ENCODE peak calls at places on chromosome 5, in nine cellular contexts. D is PC-9, J is AG10803, K is fibroblast of pulmonary artery, Y is sigmoid colon, L is astrocyte of the spinal cord, A is endothelial cell, P is AG09309, G is prostate gland. E is an unnamed sample.

GRCh38 chr5:34914671-34915138 is 599 bp downstream of the RAD1 start:
- DNase-seq in D (no peak), J (peak), K (peak), Y (peak), L (no peak), A (peak), P (no peak), G (peak), E (no peak)

GRCh38 chr5:175521313-175521833 is 43.0 kb downstream of the SFXN1 start:
- DNase-seq in D (no peak), J (no peak), K (no peak), Y (no peak), L (no peak), A (no peak), P (no peak), G (no peak), E (no peak)

GRCh38 chr5:252546-252945 is 18.9 kb upstream of the PDCD6 start:
- DNase-seq in D (no peak), J (no peak), K (no peak), Y (no peak), L (no peak), A (no peak), P (no peak), G (no peak), E (no peak)

GRCh38 chr5:73229271-73229670 is 56.3 kb downstream of the TMEM174 start:
- DNase-seq in D (peak), J (peak), K (no peak), Y (no peak), L (peak), A (no peak), P (peak), G (no peak), E (peak)

GRCh38 chr5:139671096-139671841 is 23.1 kb downstream of the CXXC5 start:
- DNase-seq in D (no peak), J (no peak), K (no peak), Y (no peak), L (no peak), A (peak), P (no peak), G (no peak), E (peak)

GRCh38 chr5:127673401-127673800 is 24.5 kb downstream of the CTXN3 start:
- DNase-seq in D (no peak), J (no peak), K (no peak), Y (no peak), L (no peak), A (no peak), P (no peak), G (no peak), E (no peak)

GRCh38 chr5:101977729-101978345 is 318.2 kb downstream of the SLCO4C1 start:
- DNase-seq in D (no peak), J (peak), K (peak), Y (no peak), L (peak), A (peak), P (no peak), G (peak), E (peak)

GRCh38 chr5:142860291-142860690 is 90.1 kb downstream of the ARHGAP26 start:
- DNase-seq in D (no peak), J (no peak), K (no peak), Y (no peak), L (no peak), A (no peak), P (no peak), G (no peak), E (no peak)

GRCh38 chr5:39224196-39224754 is 4.9 kb upstream of the FYB1 start:
- DNase-seq in D (peak), J (peak), K (peak), Y (peak), L (no peak), A (no peak), P (no peak), G (no peak), E (peak)

GRCh38 chr5:154677921-154678320 is 77.3 kb upstream of the LARP1 start:
- DNase-seq in D (no peak), J (no peak), K (peak), Y (no peak), L (no peak), A (no peak), P (no peak), G (no peak), E (no peak)

GRCh38 chr5:36417221-36417620 is 115.5 kb upstream of the RANBP3L start:
- DNase-seq in D (no peak), J (no peak), K (peak), Y (no peak), L (no peak), A (no peak), P (no peak), G (no peak), E (no peak)

GRCh38 chr5:173767580-173768266 is 120.4 kb upstream of the CPEB4 start:
- DNase-seq in D (no peak), J (no peak), K (no peak), Y (no peak), L (no peak), A (no peak), P (no peak), G (peak), E (no peak)

GRCh38 chr5:170383227-170383626 is 5.9 kb downstream of the KCNMB1 start:
- DNase-seq in D (no peak), J (no peak), K (no peak), Y (no peak), L (no peak), A (no peak), P (no peak), G (no peak), E (no peak)
- TF ChIP-seq CTCF in D (no peak), J (no peak), K (no peak), Y (no peak), L (no peak), A (no peak), P (no peak), G (no peak), E (no peak)

DNA sequence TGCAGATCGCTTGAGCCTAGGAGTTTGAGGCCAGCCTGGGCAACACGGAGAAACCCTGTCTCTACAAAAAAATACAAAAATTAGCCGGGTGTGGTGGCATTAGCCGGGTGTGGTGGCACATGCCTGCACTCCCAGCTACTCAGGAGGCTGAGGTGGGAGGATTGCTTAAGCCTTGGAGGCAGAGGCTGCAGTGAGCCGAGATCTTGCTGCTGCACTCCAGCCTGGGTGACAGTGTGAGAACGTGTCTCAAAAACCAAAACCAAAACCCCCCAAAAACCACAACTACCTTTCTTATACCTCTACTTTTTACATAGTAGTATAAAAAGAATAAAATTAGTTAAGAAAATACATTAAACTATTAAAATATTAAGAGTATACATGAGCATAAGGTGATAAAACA is 121.2 kb downstream of the RAPGEF6 start:
- DNase-seq in D (no peak), J (no peak), K (no peak), Y (no peak), L (no peak), A (no peak), P (no peak), G (no peak), E (no peak)
- TF ChIP-seq CTCF in D (no peak), J (no peak), K (no peak), Y (no peak), L (no peak), A (no peak), P (no peak), G (no peak), E (no peak)

DNA sequence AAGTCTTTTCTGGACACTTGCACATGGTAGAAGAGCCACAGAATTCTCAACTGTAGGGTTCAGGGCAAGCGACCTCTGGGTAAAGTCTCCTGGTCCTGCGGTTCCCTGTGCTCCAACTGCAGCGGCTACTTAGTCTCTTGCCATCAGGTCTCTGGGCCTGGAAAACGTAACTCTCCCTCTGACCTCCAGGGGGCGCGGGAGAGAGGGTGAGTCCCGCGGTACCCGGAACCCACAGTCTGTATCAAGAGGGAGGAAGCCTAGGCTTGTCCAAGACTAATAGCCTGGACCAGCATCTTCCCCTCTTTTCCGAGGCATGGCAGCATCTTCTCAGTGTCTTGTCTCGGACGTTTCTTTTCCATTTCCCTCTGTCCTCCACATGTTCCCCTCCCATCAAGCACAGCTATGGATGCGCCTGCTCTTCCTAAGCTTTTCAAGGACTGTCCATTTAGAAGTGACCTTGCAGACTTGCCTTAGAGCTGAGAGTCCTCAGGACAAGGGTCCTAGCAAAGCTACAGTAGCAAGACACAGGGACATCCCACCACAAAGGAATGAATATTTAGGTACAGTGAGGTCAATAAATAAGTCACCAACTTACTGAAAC is 59.3 kb downstream of the FSTL4 start:
- DNase-seq in D (peak), J (peak), K (peak), Y (peak), L (peak), A (peak), P (no peak), G (peak), E (peak)
- TF ChIP-seq CTCF in D (peak), J (peak), K (peak), Y (peak), L (peak), A (peak), P (peak), G (peak), E (peak)

DNA sequence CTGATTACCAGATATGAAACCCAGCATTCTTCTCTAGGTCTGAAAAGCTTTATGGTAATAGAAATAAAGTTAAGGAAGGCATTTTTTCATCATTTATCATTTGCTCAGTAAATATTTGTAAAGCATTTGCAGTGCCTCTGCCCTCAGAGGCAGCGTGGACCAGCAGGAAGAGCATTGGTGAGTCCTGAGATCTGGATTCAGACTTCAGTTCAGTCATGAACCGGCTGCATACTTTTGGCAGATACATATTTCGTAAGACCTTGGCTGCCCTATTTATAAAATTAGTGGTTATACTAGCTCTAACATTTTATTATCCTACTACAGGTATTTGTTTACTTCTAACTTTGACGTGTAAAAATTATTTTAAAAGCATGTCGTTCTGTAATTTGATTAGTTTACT is 102.0 kb downstream of the RPS23 start:
- DNase-seq in D (no peak), J (peak), K (peak), Y (no peak), L (no peak), A (no peak), P (no peak), G (no peak), E (no peak)
- TF ChIP-seq CTCF in D (no peak), J (no peak), K (no peak), Y (no peak), L (no peak), A (no peak), P (no peak), G (no peak), E (no peak)

GRCh38 chr5:181088289-181088688 is 42.7 kb downstream of the OR2V1 start:
- DNase-seq in D (no peak), J (no peak), K (no peak), Y (no peak), L (no peak), A (no peak), P (no peak), G (no peak), E (no peak)
- TF ChIP-seq CTCF in D (peak), J (peak), K (peak), Y (no peak), L (peak), A (peak), P (peak), G (no peak), E (peak)

DNA sequence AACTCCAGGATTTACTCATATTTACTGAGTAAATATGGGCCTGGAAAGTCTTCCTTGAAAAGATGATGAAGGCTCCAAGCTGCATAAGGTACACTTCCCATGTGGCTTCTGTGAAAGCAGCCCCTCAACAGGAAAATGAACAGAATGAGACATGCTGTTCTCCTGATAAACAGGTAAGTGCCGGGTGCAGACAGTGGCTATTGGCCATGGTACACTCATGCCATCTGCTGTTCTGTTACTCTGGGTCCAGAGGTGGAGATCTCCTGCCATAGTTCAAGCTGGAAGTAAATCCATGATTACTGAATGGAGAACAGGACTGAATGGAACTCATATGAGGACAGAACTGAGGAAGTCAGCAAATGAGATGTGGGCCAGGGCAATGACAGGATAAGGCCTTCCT is 103.6 kb downstream of the SLIT3 start:
- DNase-seq in D (no peak), J (peak), K (no peak), Y (no peak), L (no peak), A (no peak), P (no peak), G (peak), E (peak)
- TF ChIP-seq CTCF in D (no peak), J (peak), K (no peak), Y (no peak), L (peak), A (no peak), P (no peak), G (peak), E (no peak)

GRCh38 chr5:41522193-41522786 is 11.9 kb upstream of the PLCXD3 start:
- DNase-seq in D (no peak), J (no peak), K (no peak), Y (no peak), L (no peak), A (no peak), P (no peak), G (no peak), E (no peak)

GRCh38 chr5:41524174-41524573 is 13.8 kb upstream of the PLCXD3 start:
- DNase-seq in D (no peak), J (no peak), K (peak), Y (no peak), L (no peak), A (no peak), P (no peak), G (no peak), E (no peak)

GRCh38 chr5:41517909-41518308 is 7.5 kb upstream of the PLCXD3 start:
- DNase-seq in D (no peak), J (peak), K (peak), Y (no peak), L (peak), A (no peak), P (no peak), G (no peak), E (no peak)

DNA sequence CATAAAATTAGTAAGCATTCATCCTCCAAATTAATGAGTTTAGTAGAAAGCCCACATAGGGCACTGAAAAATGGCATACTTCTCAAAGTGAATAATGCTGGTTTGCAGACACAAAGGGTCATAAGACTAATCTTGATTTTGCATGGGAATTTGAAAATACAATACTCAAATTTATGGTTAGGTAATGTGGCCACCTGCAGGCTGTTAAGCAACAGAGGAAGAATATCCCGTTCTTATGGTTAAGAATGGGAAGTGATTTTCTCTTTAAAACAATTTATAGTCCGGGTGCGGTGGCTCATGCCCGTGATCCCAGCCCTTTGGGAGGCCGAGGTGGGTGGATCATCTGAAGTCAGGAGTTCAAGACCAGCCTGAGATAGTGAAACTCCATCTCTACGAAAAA is 9.4 kb upstream of the PLCXD3 start:
- DNase-seq in D (no peak), J (no peak), K (peak), Y (no peak), L (no peak), A (no peak), P (no peak), G (no peak), E (no peak)
- TF ChIP-seq CTCF in D (peak), J (no peak), K (no peak), Y (no peak), L (peak), A (no peak), P (peak), G (no peak), E (no peak)

DNA sequence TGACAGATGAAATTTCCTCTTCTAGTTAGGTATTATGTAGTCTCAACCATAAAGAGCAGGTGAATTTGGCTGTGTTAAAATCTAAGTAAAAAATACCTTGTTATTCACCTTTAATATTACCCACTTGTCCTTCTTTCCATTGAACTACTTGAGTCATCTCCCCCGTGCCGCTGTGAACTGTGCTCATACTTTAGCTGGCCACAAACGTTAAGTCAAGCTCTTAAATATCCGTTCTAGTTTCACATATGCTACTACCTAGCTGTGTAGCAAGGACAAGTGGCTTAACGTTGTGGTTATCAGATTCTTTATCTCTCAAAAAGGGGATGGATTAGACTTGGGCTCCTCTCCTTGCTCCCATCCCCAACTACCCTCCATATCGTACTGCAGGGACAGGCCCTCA is 110.4 kb downstream of the EFNA5 start:
- DNase-seq in D (no peak), J (no peak), K (no peak), Y (no peak), L (no peak), A (no peak), P (no peak), G (no peak), E (no peak)
- TF ChIP-seq CTCF in D (no peak), J (no peak), K (no peak), Y (no peak), L (no peak), A (no peak), P (no peak), G (no peak), E (no peak)

GRCh38 chr5:118628672-118629354 is 359.5 kb downstream of the DTWD2 start:
- DNase-seq in D (no peak), J (no peak), K (no peak), Y (no peak), L (no peak), A (no peak), P (no peak), G (no peak), E (no peak)
- TF ChIP-seq CTCF in D (no peak), J (peak), K (no peak), Y (no peak), L (no peak), A (no peak), P (no peak), G (no peak), E (no peak)

E was measured in Calu3.